ENCODE peak calls at places on chromosomes 7 and 10, in ten cellular contexts. C, A, R, Y, M, S, B, P, W and X are unnamed samples.

GRCh38 chr10:69968830-69969229 is 83.8 kb upstream of the MACROH2A2 start:
- DNase-seq in S (no peak), B (no peak), Y (peak; percentile 18), R (no peak), C (no peak), P (no peak), A (no peak), M (peak; percentile 79), W (peak; percentile 31), X (peak; percentile 27)

GRCh38 chr10:123392182-123392930 is 238.2 kb downstream of the BUB3 start:
- DNase-seq in S (no peak), C (no peak), P (no peak), R (no peak), B (no peak), M (peak; percentile 11), A (no peak), W (peak; percentile 17), Y (peak; percentile 100), X (no peak)

GRCh38 chr7:29017666-29018065 is 59.5 kb upstream of the TRIL start:
- DNase-seq in C (no peak), M (no peak), R (no peak), P (no peak), W (no peak), B (no peak), S (no peak), A (no peak), Y (no peak), X (no peak)

GRCh38 chr10:22649390-22649841 is 65.0 kb downstream of the PIP4K2A start:
- DNase-seq in P (no peak), S (no peak), A (no peak), Y (peak; percentile 53), B (no peak), R (no peak), C (no peak), M (no peak), W (no peak), X (no peak)

GRCh38 chr7:149385195-149385955 is 75.5 kb downstream of the ZNF777 start:
- DNase-seq in C (no peak), Y (no peak), P (peak; percentile 31), M (no peak), R (no peak), B (no peak), S (no peak), W (no peak), A (no peak), X (no peak)

GRCh38 chr10:13971586-13972475 is 358.9 kb downstream of the FRMD4A start:
- DNase-seq in C (no peak), A (no peak), B (no peak), W (no peak), S (no peak), M (peak; percentile 11), R (no peak), Y (no peak), P (no peak), X (no peak)

GRCh38 chr7:1459930-1460756 is 873 bp upstream of the MICALL2 start:
- DNase-seq in W (no peak), S (no peak), R (no peak), B (no peak), P (peak; percentile 40), C (no peak), Y (peak; percentile 24), A (no peak), M (no peak), X (no peak)

GRCh38 chr7:25431956-25432355 is 203.7 kb upstream of the NPVF start:
- DNase-seq in A (no peak), S (no peak), B (no peak), C (no peak), Y (no peak), W (no peak), P (no peak), M (no peak), R (no peak), X (no peak)

GRCh38 chr7:46754135-46754730 is 827.7 kb downstream of the TNS3 start:
- DNase-seq in M (no peak), P (no peak), Y (no peak), S (no peak), B (peak; percentile 63), A (no peak), R (no peak), C (no peak), W (no peak), X (no peak)

GRCh38 chr10:124298891-124299290 is 119.8 kb downstream of the OAT start:
- DNase-seq in Y (no peak), W (no peak), P (no peak), C (no peak), M (no peak), B (no peak), R (no peak), S (no peak), A (no peak), X (no peak)

GRCh38 chr10:90175161-90175681 is 473.8 kb downstream of the KIF20B start:
- DNase-seq in A (no peak), R (no peak), B (no peak), W (no peak), C (no peak), M (no peak), P (no peak), Y (no peak), S (no peak), X (no peak)

DNA sequence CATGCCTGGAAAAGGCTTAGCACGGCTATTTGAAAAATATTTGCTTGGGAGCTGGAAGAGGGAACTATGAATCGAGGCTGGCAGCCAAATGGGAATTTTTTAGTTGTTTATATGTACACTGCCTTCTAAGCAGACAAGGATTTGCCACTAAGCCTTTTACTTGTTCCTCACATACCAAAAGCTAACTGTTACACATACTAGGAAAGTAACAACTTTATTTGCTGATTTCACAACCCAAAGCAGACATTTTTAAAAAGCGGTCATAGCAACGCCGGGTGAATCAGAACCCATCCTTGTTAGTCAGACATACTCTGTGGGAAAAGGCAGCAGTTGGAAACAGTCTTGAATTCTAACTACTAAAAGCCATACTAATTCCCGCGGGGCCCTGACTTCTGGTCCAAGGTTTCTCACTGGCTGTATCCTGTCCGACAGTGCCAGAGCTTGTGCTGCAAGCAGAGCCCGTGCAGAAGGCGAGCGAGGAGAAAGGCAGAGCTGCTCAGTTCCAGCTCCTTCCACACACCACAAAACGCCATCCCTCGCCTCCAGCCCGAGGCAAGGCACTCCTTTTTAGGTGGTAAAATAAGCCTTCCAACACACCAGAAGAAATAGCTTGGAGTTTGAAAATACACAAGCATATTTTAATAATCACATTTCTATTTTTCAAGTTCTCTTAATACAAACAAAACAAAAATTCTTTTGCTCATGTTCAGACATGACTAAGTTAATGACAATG is 89.2 kb downstream of the RNF216 start:
- DNase-seq in P (peak; percentile 91), S (peak; percentile 85), B (peak; percentile 96), W (peak; percentile 55), M (no peak), Y (peak; percentile 66), C (peak; percentile 47), R (peak; percentile 96), A (peak; percentile 83), X (peak; percentile 46)
- H3K4me3 ChIP-seq in P (peak overlapping the region; percentile 18), S (peak overlapping the region; percentile 59), B (peak overlapping the region; percentile 12), W (no peak overlapping the region), M (no peak overlapping the region), Y (peak overlapping the region; percentile 64), C (no peak overlapping the region), R (peak overlapping the region; percentile 44), A (no peak overlapping the region), X (no peak overlapping the region)

DNA sequence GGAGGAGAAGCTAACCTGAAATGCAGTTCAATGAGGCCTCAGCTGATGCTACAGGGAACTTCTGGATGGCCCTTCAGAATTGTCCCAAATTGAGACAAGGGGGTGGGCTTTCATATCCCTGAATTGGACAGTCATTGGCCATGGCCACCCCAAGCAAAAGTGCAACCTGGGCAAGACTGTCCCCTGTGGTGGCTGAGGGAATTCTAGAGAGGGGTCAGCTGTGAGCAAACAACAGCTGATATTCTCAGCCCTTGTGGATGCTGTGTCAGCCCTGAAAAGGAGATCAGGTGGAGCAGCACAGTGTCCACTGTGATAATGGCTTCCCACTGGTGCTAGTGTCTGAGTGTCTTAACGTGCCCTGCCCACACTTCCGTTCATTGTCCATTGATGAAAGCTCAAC is 76.6 kb downstream of the SLC16A9 start:
- DNase-seq in B (no peak), S (no peak), C (no peak), Y (no peak), P (no peak), M (no peak), W (no peak), A (no peak), R (no peak), X (no peak)
- TF ChIP-seq CTCF in B (no peak), S (no peak), C (no peak), Y (no peak), P (no peak), M (peak; percentile 35), W (no peak), A (no peak), R (no peak), X (no peak)

GRCh38 chr10:97612386-97612785 is 20.9 kb downstream of the MORN4 start:
- DNase-seq in Y (peak; percentile 51), A (no peak), S (no peak), B (no peak), M (peak; percentile 20), P (peak; percentile 22), W (peak; percentile 50), R (peak; percentile 15), C (no peak), X (no peak)

GRCh38 chr10:97611473-97611872 is 21.8 kb downstream of the MORN4 start:
- DNase-seq in P (no peak), S (no peak), W (no peak), Y (no peak), R (no peak), B (no peak), C (no peak), M (no peak), A (no peak), X (no peak)

GRCh38 chr10:97607076-97607635 is 17.6 kb downstream of the C10orf62 start:
- DNase-seq in R (no peak), C (no peak), P (no peak), W (no peak), S (no peak), B (no peak), A (no peak), Y (no peak), M (no peak), X (no peak)

DNA sequence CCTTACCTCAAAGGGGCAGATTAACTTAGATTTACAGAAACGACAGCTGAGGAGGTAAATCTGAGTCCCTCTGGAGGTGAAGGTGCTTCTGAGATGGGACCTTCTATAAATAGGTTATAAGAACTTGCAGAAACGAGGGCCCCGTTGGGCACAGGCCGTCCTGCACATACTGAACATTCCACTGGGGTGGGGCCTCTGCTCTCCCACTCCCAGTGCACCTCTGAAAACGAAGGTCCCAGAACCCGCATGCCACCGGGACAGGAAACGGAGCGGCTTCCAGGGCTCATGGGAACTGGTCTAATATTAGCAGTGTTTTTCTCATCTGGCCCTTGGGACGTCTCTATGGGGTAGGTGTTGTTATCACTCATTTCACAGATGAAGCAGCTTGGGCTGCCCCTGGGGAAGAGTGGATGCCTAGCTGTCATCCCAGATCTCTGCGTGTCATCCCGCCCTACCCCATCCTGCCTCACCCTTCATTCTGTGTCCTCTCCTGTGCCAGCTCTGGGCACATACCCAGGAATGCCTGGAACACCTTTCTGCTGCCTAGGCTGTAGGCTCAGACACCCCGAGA is 19.6 kb downstream of the C10orf62 start:
- DNase-seq in M (no peak), S (no peak), R (no peak), C (no peak), Y (no peak), A (no peak), P (peak; percentile 58), B (no peak), W (no peak), X (no peak)
- H3K4me3 ChIP-seq in M (no peak overlapping the region), S (no peak overlapping the region), R (no peak overlapping the region), C (no peak overlapping the region), Y (no peak overlapping the region), A (no peak overlapping the region), P (no peak overlapping the region), B (no peak overlapping the region), W (no peak overlapping the region), X (no peak overlapping the region)

GRCh38 chr10:48802611-48803046 is 118.0 kb downstream of the WDFY4 start:
- DNase-seq in M (no peak), Y (peak; percentile 92), A (no peak), W (no peak), R (no peak), P (no peak), C (no peak), B (no peak), S (no peak), X (no peak)
- TF ChIP-seq CTCF in M (no peak), Y (no peak), A (no peak), W (no peak), R (no peak), P (no peak), C (no peak), B (no peak), S (no peak), X (no peak)